ENCODE peak calls at places on chromosome 10, in four cellular contexts. E is IMR-90, T is lung, N is tibial artery. D is an unnamed sample.

GRCh38 chr10:43249151-43249961 is 17.5 kb downstream of the RASGEF1A start:
- DNase-seq in E (no peak), T (no peak), N (peak; percentile 52), D (peak; percentile 30)

GRCh38 chr10:117461766-117462423 is 80.7 kb upstream of the EMX2 start:
- DNase-seq in E (peak; percentile 37), T (no peak), N (peak; percentile 92), D (peak; percentile 86)

GRCh38 chr10:124650820-124651401 is 93.3 kb downstream of the FAM53B start:
- DNase-seq in E (no peak), T (no peak), N (no peak), D (no peak)

GRCh38 chr10:52314822-52315552 is 906 bp downstream of the DKK1 start:
- DNase-seq in E (peak; percentile 41), T (no peak), N (no peak), D (no peak)

GRCh38 chr10:52768114-52768532 is 4.5 kb downstream of the MBL2 start:
- DNase-seq in E (no peak), T (no peak), N (no peak), D (no peak)

GRCh38 chr10:130766716-130767115 is 544.8 kb downstream of the TCERG1L start:
- DNase-seq in E (no peak), T (no peak), N (peak; percentile 20), D (no peak)

GRCh38 chr10:3538291-3538849 is 246.6 kb downstream of the KLF6 start:
- DNase-seq in E (no peak), T (peak; percentile 23), N (no peak), D (no peak)

GRCh38 chr10:23121135-23121534 is 25.8 kb downstream of the MSRB2 start:
- DNase-seq in E (no peak), T (no peak), N (no peak), D (no peak)

GRCh38 chr10:59082249-59082648 is 94.2 kb upstream of the PHYHIPL start:
- DNase-seq in E (no peak), T (no peak), N (no peak), D (peak; percentile 20)

GRCh38 chr10:30637881-30638467 is 8.4 kb upstream of the LYZL2 start:
- DNase-seq in E (peak; percentile 96), T (no peak), N (no peak), D (no peak)

GRCh38 chr10:108515821-108516220 is 1351.3 kb upstream of the SORCS1 start:
- DNase-seq in E (no peak), T (no peak), N (no peak), D (no peak)

GRCh38 chr10:35462491-35462934 is 126.2 kb downstream of the CCNY start:
- DNase-seq in E (no peak), T (no peak), N (no peak), D (no peak)

GRCh38 chr10:47030191-47030698 is 119.0 kb downstream of the PTPN20 start:
- DNase-seq in E (no peak), T (no peak), N (peak; percentile 64), D (no peak)

GRCh38 chr10:12459776-12460175 is 110.4 kb downstream of the CAMK1D start:
- DNase-seq in E (no peak), T (no peak), N (no peak), D (no peak)

GRCh38 chr10:1058017-1058416 is 1.8 kb downstream of the WDR37 start:
- DNase-seq in E (no peak), T (no peak), N (no peak), D (no peak)

GRCh38 chr10:1056326-1057105 is at the start of gene WDR37:
- DNase-seq in E (peak; percentile 90), T (peak; percentile 85), N (peak; percentile 92), D (peak; percentile 80)

GRCh38 chr10:1057106-1057657 is 997 bp downstream of the WDR37 start:
- DNase-seq in E (no peak), T (no peak), N (no peak), D (no peak)

GRCh38 chr10:1050555-1050954 is 1.6 kb upstream of the IDI1 start:
- DNase-seq in E (no peak), T (peak; percentile 48), N (no peak), D (no peak)

DNA sequence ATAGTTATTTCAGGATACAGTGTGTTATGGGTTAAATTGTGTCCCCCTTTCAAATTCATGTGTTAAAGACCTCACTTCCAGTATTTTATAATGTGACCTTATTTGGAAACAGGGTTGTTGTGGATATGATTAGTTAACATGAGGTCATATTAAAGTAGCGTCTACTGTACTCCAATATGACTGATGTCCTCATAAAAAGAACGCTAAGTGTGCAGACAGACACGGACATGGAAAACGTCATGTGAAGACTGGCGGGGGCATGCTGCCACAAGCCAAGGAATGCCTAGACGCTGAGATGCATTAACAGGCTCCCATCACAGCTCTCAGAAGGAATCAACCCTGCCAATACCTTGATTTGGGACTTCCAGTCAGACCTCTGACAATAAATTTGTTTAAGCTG is 1.5 kb upstream of the WDR37 start:
- DNase-seq in E (no peak), T (no peak), N (no peak), D (no peak)
- H3K4me3 ChIP-seq in E (no peak overlapping the region), T (no peak overlapping the region), N (no peak overlapping the region), D (peak overlapping the region; percentile 96)

DNA sequence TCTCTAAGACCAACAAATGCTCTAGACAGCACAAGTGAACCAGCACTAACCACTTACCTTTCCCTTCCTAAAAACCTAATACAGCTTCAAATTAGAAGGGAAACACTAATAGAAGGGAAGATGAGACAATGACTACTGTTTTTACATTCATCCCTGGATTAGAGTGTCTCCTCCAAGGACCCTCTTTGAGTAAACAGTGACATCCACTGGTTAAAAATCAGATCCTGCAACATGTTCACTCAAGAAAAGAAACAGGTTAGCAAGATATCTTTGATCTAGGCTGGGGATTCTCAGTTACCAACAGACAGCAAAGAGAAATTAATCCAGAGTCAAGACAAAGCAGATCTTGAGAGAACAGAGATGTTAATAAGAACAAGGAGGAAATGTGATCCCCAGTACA is 177.7 kb upstream of the GHITM start:
- DNase-seq in E (no peak), T (no peak), N (no peak), D (no peak)
- TF ChIP-seq CTCF in E (no peak), T (no peak), N (no peak), D (no peak)

DNA sequence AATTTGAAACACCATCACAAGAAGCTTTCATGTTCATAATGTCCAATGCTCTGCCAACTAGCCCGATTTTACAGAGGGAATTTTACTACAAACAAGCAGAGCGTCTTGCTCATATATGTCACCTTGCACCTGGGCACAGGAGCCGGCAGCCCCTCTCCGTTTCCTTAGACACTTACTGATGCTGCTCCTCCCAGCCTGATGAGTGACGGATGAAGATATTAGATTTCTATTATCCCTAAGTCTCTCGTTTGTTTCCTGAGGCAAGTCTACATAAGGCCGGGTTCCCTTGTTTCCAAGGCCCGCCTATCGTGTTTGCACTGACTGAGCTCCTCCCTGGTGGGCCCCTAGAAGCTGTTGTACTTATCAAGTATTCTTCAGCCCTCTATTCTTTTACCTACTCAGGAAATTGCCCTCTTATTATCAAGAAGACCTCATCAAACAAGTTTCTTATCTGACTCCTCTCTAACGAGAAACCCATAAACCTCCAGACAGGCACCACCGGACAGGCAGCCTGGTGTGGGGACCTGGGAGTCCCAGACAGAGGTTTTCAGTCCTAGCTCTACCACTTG is 18.5 kb downstream of the SH3PXD2A start:
- DNase-seq in E (no peak), T (no peak), N (peak; percentile 45), D (no peak)
- H3K4me1 ChIP-seq in E (peaks cover 10% of the 10 kb centered on the region), T (peaks cover 35% of the 10 kb centered on the region), N (no peaks in the 10 kb centered on the region), D (no peaks in the 10 kb centered on the region)

DNA sequence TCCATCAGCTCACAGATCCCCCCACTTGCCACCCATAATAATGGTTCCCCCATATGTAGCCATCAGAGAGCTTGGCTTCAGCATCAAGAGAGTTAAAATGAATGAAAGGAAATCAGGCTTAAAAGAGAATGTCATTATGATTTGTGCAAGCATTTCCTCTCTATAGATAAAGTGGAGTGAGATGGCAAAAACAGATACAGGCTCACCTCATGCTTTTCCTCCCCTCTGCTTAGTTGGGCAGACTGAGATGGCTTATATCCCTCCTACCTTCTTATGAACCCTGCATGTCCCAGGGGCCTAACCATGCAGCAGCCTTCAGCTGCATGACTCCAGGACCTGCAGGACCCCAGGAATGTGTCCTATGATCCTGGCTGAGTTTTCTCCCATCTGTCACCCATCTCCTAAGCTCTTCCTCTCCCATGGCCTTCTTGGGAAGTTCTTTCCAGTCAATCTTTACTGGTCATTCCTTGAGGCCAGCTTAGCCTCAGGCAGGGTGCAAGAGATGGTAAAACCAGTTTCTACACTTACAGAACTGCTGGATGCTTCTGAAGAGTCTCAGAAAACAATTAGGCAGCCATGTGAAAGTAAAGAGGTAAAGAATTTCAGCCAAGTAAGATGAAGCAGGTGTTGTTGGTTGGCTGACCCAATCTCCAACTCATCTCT is 159.7 kb downstream of the RTKN2 start:
- DNase-seq in E (no peak), T (no peak), N (no peak), D (no peak)
- H3K4me3 ChIP-seq in E (no peak overlapping the region), T (no peak overlapping the region), N (no peak overlapping the region), D (no peak overlapping the region)

GRCh38 chr10:100022403-100022802 is 12.7 kb upstream of the DNMBP start:
- DNase-seq in E (peak; percentile 65), T (no peak), N (no peak), D (no peak)

GRCh38 chr10:100021322-100021721 is 11.6 kb upstream of the DNMBP start:
- DNase-seq in E (no peak), T (no peak), N (no peak), D (no peak)

GRCh38 chr10:100020883-100021248 is 11.1 kb upstream of the DNMBP start:
- DNase-seq in E (no peak), T (no peak), N (no peak), D (no peak)

GRCh38 chr10:100020161-100020882 is 10.6 kb upstream of the DNMBP start:
- DNase-seq in E (no peak), T (no peak), N (no peak), D (no peak)

DNA sequence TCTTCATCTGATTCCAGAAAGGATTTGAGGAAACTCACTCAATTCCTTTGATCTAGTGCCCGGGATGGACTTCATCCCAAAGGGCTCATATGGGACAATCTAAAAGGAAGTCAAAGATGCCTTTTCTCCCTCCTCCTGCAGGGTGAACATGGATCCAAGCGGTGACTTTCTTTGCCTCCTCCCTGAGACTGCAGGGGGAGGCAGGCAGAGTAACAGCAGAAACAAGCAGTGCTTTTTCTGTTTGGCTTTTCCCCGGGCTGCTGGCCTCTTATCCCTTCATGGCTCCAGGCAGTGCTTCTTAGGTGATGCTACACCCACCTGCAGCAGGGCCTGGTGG is 10.0 kb upstream of the DNMBP start:
- DNase-seq in E (no peak), T (no peak), N (no peak), D (no peak)
- TF ChIP-seq CTCF in E (no peak), T (no peak), N (no peak), D (no peak)